ENCODE peak calls at places on chromosomes 13 and 19, in seven cellular contexts. C is CD4-positive, alpha-beta T cell; Y is upper lobe of right lung; I is brain microvascular endothelial cell; O is lung; W is heart right ventricle; B is fibroblast of lung. D is an unnamed sample.

GRCh38 chr13:48560657-48561337 is 27.9 kb upstream of the RCBTB2 start:
- DNase-seq in C (no peak), Y (no peak), I (no peak), O (no peak), W (no peak), B (no peak), D (no peak)

GRCh38 chr13:103006706-103007426 is 59.4 kb downstream of the SLC10A2 start:
- DNase-seq in C (no peak), Y (no peak), I (no peak), O (no peak), W (no peak), B (no peak), D (no peak)

GRCh38 chr19:39090881-39091280 is 6.7 kb downstream of the ACP7 start:
- DNase-seq in C (no peak), Y (no peak), I (no peak), O (no peak), W (no peak), B (no peak), D (no peak)

GRCh38 chr13:76848596-76848995 is 37.6 kb downstream of the KCTD12 start:
- DNase-seq in C (no peak), Y (peak), I (no peak), O (peak), W (peak), B (no peak), D (no peak)

GRCh38 chr19:39533791-39534190 is 1.1 kb upstream of the EID2B start:
- DNase-seq in C (no peak), Y (no peak), I (no peak), O (no peak), W (no peak), B (no peak), D (no peak)

GRCh38 chr13:42173789-42174343 is 98.1 kb upstream of the AKAP11 start:
- DNase-seq in C (no peak), Y (no peak), I (no peak), O (no peak), W (no peak), B (no peak), D (no peak)

GRCh38 chr13:110246530-110246929 is 60.4 kb downstream of the COL4A1 start:
- DNase-seq in C (no peak), Y (no peak), I (no peak), O (no peak), W (no peak), B (no peak), D (no peak)

GRCh38 chr13:20127563-20128458 is 33.0 kb downstream of the GJA3 start:
- DNase-seq in C (no peak), Y (peak), I (no peak), O (peak), W (peak), B (peak), D (peak)

GRCh38 chr13:57653229-57653994 is 21.9 kb downstream of the PCDH17 start:
- DNase-seq in C (no peak), Y (no peak), I (no peak), O (no peak), W (no peak), B (no peak), D (no peak)

GRCh38 chr19:2578391-2578826 is 102.5 kb downstream of the GADD45B start:
- DNase-seq in C (no peak), Y (peak), I (peak), O (no peak), W (no peak), B (peak), D (no peak)

GRCh38 chr13:51096131-51096530 is 14.9 kb downstream of the C13orf42 start:
- DNase-seq in C (no peak), Y (no peak), I (no peak), O (no peak), W (no peak), B (no peak), D (no peak)
- H3K27ac ChIP-seq in C (no peak), Y (no peak), I (no peak), O (no peak), W (no peak), B (no peak), D (no peak)

DNA sequence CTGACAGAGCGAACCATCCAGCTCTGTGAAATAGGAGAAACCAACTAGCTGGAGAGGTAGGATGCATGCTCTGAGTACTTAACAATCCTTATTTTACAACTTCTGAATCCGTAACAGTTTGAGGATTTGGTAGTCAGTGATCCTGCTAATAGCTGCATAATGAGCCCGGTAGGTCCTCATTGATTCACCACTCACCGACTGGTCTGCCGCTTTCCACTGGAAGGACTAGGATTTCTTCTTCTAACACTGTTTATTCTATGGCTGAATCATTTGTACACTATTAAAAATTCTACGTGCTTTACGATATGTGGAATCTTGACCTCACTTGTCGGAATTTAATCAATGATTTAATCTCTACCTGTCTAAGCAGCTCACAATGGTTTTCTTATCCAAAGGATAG is 33.9 kb downstream of the SPATA13 start:
- DNase-seq in C (no peak), Y (no peak), I (no peak), O (no peak), W (no peak), B (no peak), D (no peak)
- H3K27ac ChIP-seq in C (no peak), Y (no peak), I (no peak), O (no peak), W (no peak), B (no peak), D (no peak)

GRCh38 chr19:1009043-1009975 is 9.1 kb downstream of the GRIN3B start:
- DNase-seq in C (no peak), Y (no peak), I (no peak), O (no peak), W (no peak), B (no peak), D (no peak)
- H3K27ac ChIP-seq in C (no peak), Y (peak), I (no peak), O (no peak), W (peak), B (peak), D (no peak)

DNA sequence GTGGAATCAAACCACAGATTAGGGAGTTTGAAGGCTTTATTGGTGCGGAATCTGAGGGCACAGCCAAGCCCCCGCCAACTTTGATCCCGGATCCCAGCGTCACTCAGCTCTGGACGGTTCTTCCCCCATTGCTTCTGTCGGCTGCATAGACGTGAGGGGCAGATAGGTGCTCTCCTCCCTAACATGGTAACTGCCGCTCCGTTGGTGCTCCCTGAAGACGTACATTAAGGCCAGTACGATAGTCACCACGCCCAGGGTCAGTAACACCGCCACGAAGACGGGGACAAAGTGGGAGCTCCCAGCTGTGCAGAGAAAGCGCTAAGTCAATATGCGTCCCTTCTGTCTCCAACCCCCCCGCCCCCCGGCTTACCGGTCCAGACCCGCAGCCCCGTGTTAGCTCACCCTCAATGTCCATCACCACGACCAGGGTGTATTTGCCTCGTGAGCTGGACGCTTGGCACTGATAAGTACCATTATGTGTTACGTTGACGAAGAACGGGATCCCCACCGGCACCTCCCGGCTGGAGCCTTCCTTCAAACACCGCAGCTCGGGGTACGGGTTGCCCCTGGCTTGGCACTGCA is 520 bp upstream of the RAVER1 start:
- DNase-seq in C (no peak), Y (no peak), I (no peak), O (no peak), W (no peak), B (no peak), D (no peak)
- H3K27ac ChIP-seq in C (peak), Y (peak), I (no peak), O (peak), W (peak), B (peak), D (peak)

GRCh38 chr19:47084879-47085439 is 28.6 kb downstream of the ZC3H4 start:
- DNase-seq in C (no peak), Y (no peak), I (no peak), O (no peak), W (no peak), B (no peak), D (no peak)

GRCh38 chr19:47086280-47086679 is 27.3 kb downstream of the ZC3H4 start:
- DNase-seq in C (no peak), Y (no peak), I (no peak), O (no peak), W (no peak), B (no peak), D (no peak)

GRCh38 chr19:47093841-47094240 is 19.7 kb downstream of the ZC3H4 start:
- DNase-seq in C (no peak), Y (no peak), I (no peak), O (no peak), W (no peak), B (no peak), D (no peak)

GRCh38 chr19:47093254-47093653 is 20.3 kb downstream of the ZC3H4 start:
- DNase-seq in C (no peak), Y (no peak), I (no peak), O (no peak), W (no peak), B (no peak), D (no peak)

GRCh38 chr19:47089767-47090350 is 23.7 kb downstream of the ZC3H4 start:
- DNase-seq in C (no peak), Y (no peak), I (no peak), O (no peak), W (no peak), B (no peak), D (no peak)
- H3K27ac ChIP-seq in C (no peak), Y (no peak), I (no peak), O (no peak), W (no peak), B (no peak), D (no peak)

GRCh38 chr19:35466259-35466658 is 18.2 kb downstream of the FFAR2 start:
- DNase-seq in C (no peak), Y (no peak), I (no peak), O (no peak), W (no peak), B (no peak), D (no peak)

GRCh38 chr19:35468637-35469036 is 20.6 kb downstream of the FFAR2 start:
- DNase-seq in C (peak), Y (peak), I (peak), O (peak), W (peak), B (no peak), D (no peak)

GRCh38 chr19:35471946-35472345 is 18.3 kb downstream of the KRTDAP start:
- DNase-seq in C (no peak), Y (no peak), I (no peak), O (no peak), W (no peak), B (no peak), D (no peak)

GRCh38 chr19:35474104-35474503 is 16.2 kb downstream of the KRTDAP start:
- DNase-seq in C (no peak), Y (no peak), I (no peak), O (no peak), W (no peak), B (no peak), D (no peak)

GRCh38 chr19:35470128-35470527 is 20.1 kb downstream of the KRTDAP start:
- DNase-seq in C (no peak), Y (no peak), I (no peak), O (no peak), W (no peak), B (no peak), D (no peak)
- H3K27ac ChIP-seq in C (no peak), Y (no peak), I (no peak), O (no peak), W (no peak), B (no peak), D (no peak)

GRCh38 chr13:51726446-51727185 is 77.3 kb downstream of the DHRS12 start:
- DNase-seq in C (no peak), Y (no peak), I (no peak), O (no peak), W (no peak), B (peak), D (no peak)
- H3K27ac ChIP-seq in C (no peak), Y (no peak), I (peak), O (no peak), W (no peak), B (peak), D (no peak)

D was measured in substantia nigra.